ENCODE peak calls at places on chromosomes 11 and 22, in eight cellular contexts. One of them, this sample, is unnamed. For H3K36me3, the result is how much of the 10 kb centered on the place peaks cover.

GRCh38 chr22:30183861-30184278 is 62.7 kb downstream of the LIF start:
- DNase-seq in right atrium auricular region: no peak
- DNase-seq in astrocyte: peak
- DNase-seq in transverse colon: no peak
- DNase-seq in esophagus muscularis mucosa: peak
- DNase-seq in Panc1: no peak
- DNase-seq in K562: peak
- DNase-seq in left ventricle myocardium inferior: no peak
- DNase-seq in this sample: no peak

GRCh38 chr22:37109242-37109917 is at the start of gene TMPRSS6:
- DNase-seq in astrocyte: no peak
- DNase-seq in Panc1: no peak
- DNase-seq in transverse colon: no peak
- DNase-seq in left ventricle myocardium inferior: no peak
- DNase-seq in right atrium auricular region: no peak
- DNase-seq in esophagus muscularis mucosa: no peak
- DNase-seq in K562: no peak
- DNase-seq in this sample: no peak

GRCh38 chr11:44842219-44842618 is 108.5 kb downstream of the TP53I11 start:
- DNase-seq in Panc1: no peak
- DNase-seq in right atrium auricular region: no peak
- DNase-seq in astrocyte: peak
- DNase-seq in left ventricle myocardium inferior: no peak
- DNase-seq in transverse colon: no peak
- DNase-seq in K562: no peak
- DNase-seq in esophagus muscularis mucosa: no peak
- DNase-seq in this sample: no peak

GRCh38 chr11:15106201-15106965 is 8.3 kb upstream of the INSC start:
- DNase-seq in right atrium auricular region: no peak
- DNase-seq in transverse colon: no peak
- DNase-seq in esophagus muscularis mucosa: peak
- DNase-seq in left ventricle myocardium inferior: no peak
- DNase-seq in astrocyte: peak
- DNase-seq in Panc1: no peak
- DNase-seq in K562: no peak
- DNase-seq in this sample: peak

GRCh38 chr11:70727899-70728620 is 329.7 kb downstream of the CTTN start:
- DNase-seq in esophagus muscularis mucosa: no peak
- DNase-seq in left ventricle myocardium inferior: no peak
- DNase-seq in astrocyte: no peak
- DNase-seq in right atrium auricular region: no peak
- DNase-seq in Panc1: no peak
- DNase-seq in transverse colon: no peak
- DNase-seq in K562: no peak
- DNase-seq in this sample: peak

GRCh38 chr11:66470015-66470414 is 3.3 kb downstream of the PELI3 start:
- DNase-seq in esophagus muscularis mucosa: no peak
- DNase-seq in right atrium auricular region: no peak
- DNase-seq in K562: no peak
- DNase-seq in Panc1: no peak
- DNase-seq in astrocyte: no peak
- DNase-seq in transverse colon: no peak
- DNase-seq in left ventricle myocardium inferior: no peak
- DNase-seq in this sample: no peak

GRCh38 chr11:73314121-73314948 is 6.3 kb downstream of the ARHGEF17 start:
- DNase-seq in transverse colon: peak
- DNase-seq in right atrium auricular region: peak
- DNase-seq in Panc1: no peak
- DNase-seq in left ventricle myocardium inferior: peak
- DNase-seq in astrocyte: peak
- DNase-seq in esophagus muscularis mucosa: no peak
- DNase-seq in K562: peak
- DNase-seq in this sample: no peak

GRCh38 chr22:18997306-18997924 is 61.3 kb upstream of the PRODH start:
- DNase-seq in astrocyte: no peak
- DNase-seq in K562: no peak
- DNase-seq in transverse colon: no peak
- DNase-seq in left ventricle myocardium inferior: no peak
- DNase-seq in esophagus muscularis mucosa: no peak
- DNase-seq in Panc1: no peak
- DNase-seq in right atrium auricular region: no peak
- DNase-seq in this sample: no peak

GRCh38 chr11:130728185-130729160 is 187.8 kb downstream of the SNX19 start:
- DNase-seq in esophagus muscularis mucosa: no peak
- DNase-seq in K562: no peak
- DNase-seq in transverse colon: no peak
- DNase-seq in right atrium auricular region: no peak
- DNase-seq in astrocyte: no peak
- DNase-seq in Panc1: no peak
- DNase-seq in left ventricle myocardium inferior: no peak
- DNase-seq in this sample: peak

GRCh38 chr11:128206476-128206875 is 380.9 kb downstream of the ETS1 start:
- DNase-seq in Panc1: no peak
- DNase-seq in transverse colon: no peak
- DNase-seq in left ventricle myocardium inferior: no peak
- DNase-seq in K562: no peak
- DNase-seq in right atrium auricular region: no peak
- DNase-seq in esophagus muscularis mucosa: no peak
- DNase-seq in astrocyte: no peak
- DNase-seq in this sample: peak

GRCh38 chr11:12148882-12149281 is 38.5 kb downstream of the MICAL2 start:
- DNase-seq in astrocyte: no peak
- DNase-seq in Panc1: no peak
- DNase-seq in K562: peak
- DNase-seq in left ventricle myocardium inferior: no peak
- DNase-seq in esophagus muscularis mucosa: no peak
- DNase-seq in transverse colon: peak
- DNase-seq in right atrium auricular region: no peak
- DNase-seq in this sample: no peak

GRCh38 chr11:43072096-43072495 is 239.7 kb upstream of the API5 start:
- DNase-seq in left ventricle myocardium inferior: no peak
- DNase-seq in astrocyte: no peak
- DNase-seq in Panc1: no peak
- DNase-seq in esophagus muscularis mucosa: no peak
- DNase-seq in K562: no peak
- DNase-seq in right atrium auricular region: no peak
- DNase-seq in transverse colon: no peak
- DNase-seq in this sample: no peak

GRCh38 chr11:76795285-76795935 is 12.3 kb downstream of the TSKU start:
- DNase-seq in esophagus muscularis mucosa: no peak
- DNase-seq in astrocyte: no peak
- DNase-seq in right atrium auricular region: no peak
- DNase-seq in left ventricle myocardium inferior: no peak
- DNase-seq in transverse colon: no peak
- DNase-seq in Panc1: no peak
- DNase-seq in K562: no peak
- DNase-seq in this sample: no peak

DNA sequence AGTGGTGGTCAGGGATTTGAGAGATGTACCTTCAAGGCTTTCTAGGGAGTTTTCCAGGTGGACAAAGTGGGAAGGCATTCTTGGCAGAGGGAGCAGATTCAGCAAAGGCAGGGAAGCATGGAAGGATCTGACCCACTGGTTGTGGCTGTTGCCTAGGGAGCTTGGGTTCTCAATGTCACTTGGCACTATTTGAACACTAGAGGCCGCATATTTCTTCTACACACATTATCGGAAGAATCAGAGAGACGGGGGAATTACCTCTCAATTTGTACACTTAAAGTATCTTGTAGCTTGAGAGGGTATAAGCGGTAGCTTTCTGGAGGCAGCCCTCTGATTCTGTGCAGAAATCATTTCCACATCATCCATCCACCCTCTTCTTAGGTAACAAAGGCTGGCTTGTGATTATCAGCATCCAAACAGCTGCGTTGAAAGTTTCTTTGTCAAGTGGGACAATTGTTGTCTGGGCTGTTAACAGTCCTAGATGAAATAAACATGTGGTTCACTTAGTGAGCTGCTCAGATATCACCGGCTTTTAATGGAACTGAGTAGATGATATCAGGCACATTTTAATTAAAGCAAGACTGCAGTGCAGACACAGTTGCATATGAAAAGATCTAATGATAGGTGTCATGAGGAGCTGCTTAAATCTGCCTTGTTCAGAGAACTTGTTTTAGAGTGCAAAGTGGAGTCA is 2.6 kb downstream of the NELL1 start:
- DNase-seq in astrocyte: no peak
- DNase-seq in right atrium auricular region: no peak
- DNase-seq in left ventricle myocardium inferior: no peak
- DNase-seq in K562: peak
- DNase-seq in transverse colon: no peak
- DNase-seq in esophagus muscularis mucosa: peak
- DNase-seq in Panc1: no peak
- DNase-seq in this sample: peak
- TF ChIP-seq CTCF in astrocyte: peak
- TF ChIP-seq CTCF in right atrium auricular region: no peak
- TF ChIP-seq CTCF in left ventricle myocardium inferior: no peak
- TF ChIP-seq CTCF in K562: peak
- TF ChIP-seq CTCF in transverse colon: no peak
- TF ChIP-seq CTCF in esophagus muscularis mucosa: peak
- TF ChIP-seq CTCF in Panc1: peak
- TF ChIP-seq CTCF in this sample: peak

DNA sequence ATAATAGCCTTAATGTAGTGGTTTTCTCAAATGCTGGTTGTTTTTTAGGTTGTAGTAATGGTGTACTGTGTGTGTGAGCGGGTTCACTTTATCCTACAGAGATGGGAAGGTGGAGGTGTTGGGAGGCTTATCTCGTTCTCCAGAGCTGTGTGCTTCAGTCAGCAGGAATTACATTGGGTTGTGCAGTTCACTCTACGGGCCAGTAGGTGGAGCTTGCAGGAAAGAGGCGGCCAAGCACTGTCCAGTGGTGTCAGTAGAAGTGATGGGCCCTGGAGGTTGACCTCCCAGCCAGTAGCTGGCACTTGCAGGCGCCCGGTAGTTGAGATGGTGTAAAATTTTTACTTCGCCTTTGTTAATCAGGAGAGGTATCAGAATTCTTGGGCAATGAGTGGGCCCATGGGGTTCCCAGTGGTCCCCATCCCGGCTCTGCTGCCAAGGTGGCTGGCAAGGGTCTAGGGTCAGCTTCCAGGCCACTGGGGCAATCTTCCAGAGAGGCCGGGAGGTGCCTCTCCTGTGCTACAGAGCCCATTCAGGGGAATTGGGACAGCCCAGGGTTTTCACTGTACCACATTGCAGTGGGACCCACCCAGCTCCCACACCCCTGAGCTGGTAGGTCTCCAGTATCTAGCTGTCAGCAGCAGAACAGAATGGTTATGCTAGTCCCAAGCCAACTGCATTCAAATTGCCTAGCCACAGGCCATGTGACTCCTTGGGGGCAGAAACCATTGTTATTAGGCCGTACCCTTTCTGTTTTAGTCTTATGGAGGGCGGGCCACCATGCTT is 43.8 kb downstream of the BIRC2 start:
- DNase-seq in Panc1: peak
- DNase-seq in right atrium auricular region: no peak
- DNase-seq in left ventricle myocardium inferior: peak
- DNase-seq in transverse colon: peak
- DNase-seq in K562: peak
- DNase-seq in astrocyte: peak
- DNase-seq in esophagus muscularis mucosa: no peak
- DNase-seq in this sample: peak
- H3K36me3 ChIP-seq in Panc1: under half
- H3K36me3 ChIP-seq in right atrium auricular region: half or more
- H3K36me3 ChIP-seq in left ventricle myocardium inferior: half or more
- H3K36me3 ChIP-seq in transverse colon: under half
- H3K36me3 ChIP-seq in K562: under half
- H3K36me3 ChIP-seq in astrocyte: under half
- H3K36me3 ChIP-seq in esophagus muscularis mucosa: under half
- H3K36me3 ChIP-seq in this sample: under half

DNA sequence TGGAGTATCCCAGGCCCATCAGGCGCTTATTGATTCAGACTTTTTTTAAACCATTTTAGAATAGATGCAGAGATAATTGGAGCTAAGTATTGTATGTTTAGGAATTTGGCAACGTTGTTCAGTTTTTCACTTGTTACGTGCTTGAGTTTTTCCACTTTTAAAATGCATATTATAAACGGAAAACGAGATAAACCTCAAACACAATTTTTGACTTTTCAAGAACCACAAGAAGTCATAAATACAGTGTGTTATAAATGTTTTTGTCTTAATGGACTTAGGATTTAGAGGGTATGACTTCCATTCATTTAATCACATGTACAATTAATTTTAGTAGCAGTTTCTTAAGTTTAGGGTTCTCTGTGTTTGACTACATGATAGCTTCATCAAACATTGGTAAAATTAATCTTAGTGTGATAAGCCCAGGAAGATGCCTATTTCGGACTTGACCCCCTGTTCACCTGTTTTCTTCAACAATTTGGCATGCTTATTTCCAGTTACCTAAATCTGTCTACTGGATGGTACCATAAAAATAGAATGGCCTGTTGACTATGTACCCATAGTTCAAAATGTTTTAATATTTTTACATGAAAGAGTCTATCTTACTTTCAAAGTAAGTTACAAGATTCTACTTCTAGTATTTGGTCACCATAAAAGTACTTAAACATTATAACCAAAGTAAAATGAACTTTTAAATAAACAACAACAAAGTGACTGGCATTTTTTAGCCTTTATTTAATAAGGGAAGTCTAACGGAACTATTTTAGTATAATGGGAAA is 1.3 kb downstream of the ZC3H12C start:
- DNase-seq in astrocyte: no peak
- DNase-seq in K562: no peak
- DNase-seq in Panc1: no peak
- DNase-seq in right atrium auricular region: no peak
- DNase-seq in left ventricle myocardium inferior: no peak
- DNase-seq in transverse colon: no peak
- DNase-seq in esophagus muscularis mucosa: no peak
- DNase-seq in this sample: no peak
- H3K4me3 ChIP-seq in astrocyte: peak
- H3K4me3 ChIP-seq in K562: peak
- H3K4me3 ChIP-seq in Panc1: peak
- H3K4me3 ChIP-seq in right atrium auricular region: peak
- H3K4me3 ChIP-seq in left ventricle myocardium inferior: peak
- H3K4me3 ChIP-seq in transverse colon: no peak
- H3K4me3 ChIP-seq in esophagus muscularis mucosa: peak
- H3K4me3 ChIP-seq in this sample: peak

GRCh38 chr22:45868586-45869443 is 108.1 kb downstream of the WNT7B start:
- DNase-seq in esophagus muscularis mucosa: peak
- DNase-seq in Panc1: no peak
- DNase-seq in left ventricle myocardium inferior: no peak
- DNase-seq in transverse colon: no peak
- DNase-seq in K562: no peak
- DNase-seq in astrocyte: no peak
- DNase-seq in right atrium auricular region: peak
- DNase-seq in this sample: no peak

GRCh38 chr22:45866398-45867117 is 110.4 kb downstream of the WNT7B start:
- DNase-seq in left ventricle myocardium inferior: no peak
- DNase-seq in right atrium auricular region: peak
- DNase-seq in astrocyte: no peak
- DNase-seq in transverse colon: no peak
- DNase-seq in esophagus muscularis mucosa: peak
- DNase-seq in Panc1: no peak
- DNase-seq in K562: no peak
- DNase-seq in this sample: no peak

GRCh38 chr22:45867906-45868555 is 108.9 kb downstream of the WNT7B start:
- DNase-seq in astrocyte: no peak
- DNase-seq in transverse colon: no peak
- DNase-seq in Panc1: no peak
- DNase-seq in esophagus muscularis mucosa: peak
- DNase-seq in right atrium auricular region: no peak
- DNase-seq in left ventricle myocardium inferior: no peak
- DNase-seq in K562: no peak
- DNase-seq in this sample: no peak

GRCh38 chr22:45865561-45866397 is 111.2 kb downstream of the WNT7B start:
- DNase-seq in left ventricle myocardium inferior: no peak
- DNase-seq in transverse colon: no peak
- DNase-seq in Panc1: no peak
- DNase-seq in right atrium auricular region: peak
- DNase-seq in esophagus muscularis mucosa: peak
- DNase-seq in K562: no peak
- DNase-seq in astrocyte: no peak
- DNase-seq in this sample: no peak

GRCh38 chr22:45867118-45867905 is 109.7 kb downstream of the WNT7B start:
- DNase-seq in transverse colon: no peak
- DNase-seq in astrocyte: no peak
- DNase-seq in Panc1: no peak
- DNase-seq in right atrium auricular region: peak
- DNase-seq in K562: no peak
- DNase-seq in left ventricle myocardium inferior: no peak
- DNase-seq in esophagus muscularis mucosa: peak
- DNase-seq in this sample: no peak
- TF ChIP-seq CTCF in transverse colon: no peak
- TF ChIP-seq CTCF in astrocyte: no peak
- TF ChIP-seq CTCF in Panc1: no peak
- TF ChIP-seq CTCF in right atrium auricular region: peak
- TF ChIP-seq CTCF in K562: peak
- TF ChIP-seq CTCF in left ventricle myocardium inferior: peak
- TF ChIP-seq CTCF in esophagus muscularis mucosa: peak
- TF ChIP-seq CTCF in this sample: peak